ENCODE peak calls at places on chromosomes 3 and 15, in four cellular contexts. K is LHCN-M2, T is iris pigment epithelial cell, L is NCI-H2171 treated with DMSO at 0.1 percent for 48 hours. B is an unnamed sample.
A peak's percentile ranks its signal among the peaks of the same experiment; 100 is the strongest.

GRCh38 chr3:40770046-40770445 is 245.3 kb downstream of the ZNF621 start:
- DNase-seq in K (no peak), T (no peak), L (no peak), B (no peak)

GRCh38 chr3:118101891-118102290 is 932.8 kb downstream of the IGSF11 start:
- DNase-seq in K (no peak), T (no peak), L (no peak), B (no peak)

GRCh38 chr3:72797773-72798543 is 50.3 kb downstream of the SHQ1 start:
- DNase-seq in K (peak; percentile 35), T (no peak), L (peak; percentile 69), B (no peak)

GRCh38 chr15:48244923-48245322 is 38.8 kb downstream of the SLC12A1 start:
- DNase-seq in K (peak; percentile 21), T (peak; percentile 66), L (no peak), B (no peak)

GRCh38 chr3:46898321-46899150 is 21.0 kb downstream of the PTH1R start:
- DNase-seq in K (peak; percentile 65), T (no peak), L (no peak), B (no peak)

GRCh38 chr15:34783986-34784385 is 11.4 kb downstream of the ACTC1 start:
- DNase-seq in K (peak; percentile 67), T (no peak), L (peak; percentile 57), B (no peak)

GRCh38 chr15:37793851-37794250 is 140.6 kb upstream of the TMCO5A start:
- DNase-seq in K (peak; percentile 25), T (peak; percentile 17), L (no peak), B (no peak)

GRCh38 chr15:70505411-70505919 is 257.9 kb downstream of the UACA start:
- DNase-seq in K (peak; percentile 87), T (peak; percentile 91), L (peak; percentile 69), B (no peak)

GRCh38 chr3:30894521-30895289 is at the start of gene GADL1:
- DNase-seq in K (peak; percentile 24), T (peak; percentile 14), L (no peak), B (no peak)

GRCh38 chr3:25339220-25339619 is 88.8 kb upstream of the RARB start:
- DNase-seq in K (peak; percentile 32), T (no peak), L (no peak), B (no peak)

GRCh38 chr3:114756506-114757279 is 390.4 kb downstream of the ZBTB20 start:
- DNase-seq in K (peak; percentile 90), T (peak; percentile 33), L (no peak), B (peak; percentile 36)

GRCh38 chr3:172562881-172563835 is 39.9 kb upstream of the TNFSF10 start:
- DNase-seq in K (peak; percentile 76), T (peak; percentile 94), L (no peak), B (no peak)

GRCh38 chr15:67187351-67187854 is 67.1 kb downstream of the AAGAB start:
- DNase-seq in K (no peak), T (peak; percentile 11), L (peak; percentile 23), B (no peak)

GRCh38 chr3:32934150-32934742 is 17.2 kb upstream of the CCR4 start:
- DNase-seq in K (no peak), T (peak; percentile 9), L (no peak), B (no peak)

GRCh38 chr3:157388976-157389375 is 47.7 kb upstream of the PTX3 start:
- DNase-seq in K (no peak), T (peak; percentile 32), L (no peak), B (no peak)

GRCh38 chr3:137642831-137643230 is 121.3 kb upstream of the SOX14 start:
- DNase-seq in K (no peak), T (no peak), L (no peak), B (no peak)

GRCh38 chr15:64775551-64776401 is at the start of gene RBPMS2:
- DNase-seq in K (no peak), T (no peak), L (no peak), B (no peak)

GRCh38 chr3:53890726-53891499 is 746 bp downstream of the SELENOK start:
- DNase-seq in K (peak; percentile 1), T (peak; percentile 44), L (no peak), B (no peak)

GRCh38 chr15:58839485-58839884 is 68.4 kb downstream of the MINDY2 start:
- DNase-seq in K (peak; percentile 1), T (no peak), L (no peak), B (no peak)

GRCh38 chr3:148992635-148993230 is 1.4 kb downstream of the GYG1 start:
- DNase-seq in K (no peak), T (no peak), L (no peak), B (no peak)

GRCh38 chr3:59995563-59995962 is 945.7 kb upstream of the CFAP20DC start:
- DNase-seq in K (no peak), T (no peak), L (no peak), B (no peak)

GRCh38 chr3:136624894-136625815 is 127.0 kb downstream of the STAG1 start:
- DNase-seq in K (no peak), T (peak; percentile 35), L (no peak), B (no peak)

GRCh38 chr3:54861248-54862067 is 66.4 kb downstream of the LRTM1 start:
- DNase-seq in K (peak; percentile 38), T (no peak), L (no peak), B (no peak)

GRCh38 chr3:28467414-28467813 is 118.8 kb upstream of the AZI2 start:
- DNase-seq in K (peak; percentile 2), T (no peak), L (no peak), B (no peak)

GRCh38 chr3:64046527-64046926 is 23.2 kb upstream of the PSMD6 start:
- DNase-seq in K (no peak), T (no peak), L (no peak), B (no peak)